ENCODE peak calls at places on chromosome 6, in four cellular contexts. U is hippocampal formation; T is stimulated activated naive CD8-positive, alpha-beta T cell treated with anti-CD3 and anti-CD28 coated beads, Interleukin-15, amount 100 ng/mL, for 72 hours; F is ovary. J is an unnamed sample.

GRCh38 chr6:22204153-22204552 is 92.7 kb downstream of the PRL start:
- DNase-seq in U (no peak), T (no peak), F (no peak), J (no peak)

GRCh38 chr6:144294016-144294415 is 8.9 kb downstream of the UTRN start:
- DNase-seq in U (no peak), T (no peak), F (no peak), J (no peak)

GRCh38 chr6:91081452-91082067 is 494.7 kb upstream of the MAP3K7 start:
- DNase-seq in U (peak; percentile 82), T (no peak), F (no peak), J (no peak)

GRCh38 chr6:39350723-39351505 is 28.4 kb upstream of the KCNK16 start:
- DNase-seq in U (no peak), T (no peak), F (no peak), J (no peak)

GRCh38 chr6:15554728-15555100 is 108.1 kb downstream of the DTNBP1 start:
- DNase-seq in U (no peak), T (no peak), F (no peak), J (no peak)

GRCh38 chr6:106253194-106253593 is 72.4 kb downstream of the ATG5 start:
- DNase-seq in U (no peak), T (no peak), F (no peak), J (no peak)

GRCh38 chr6:1388081-1388926 is 1.1 kb upstream of the FOXF2 start:
- DNase-seq in U (no peak), T (no peak), F (no peak), J (no peak)

GRCh38 chr6:141326426-141326825 is 806.3 kb upstream of the GJE1 start:
- DNase-seq in U (no peak), T (peak; percentile 68), F (no peak), J (no peak)

GRCh38 chr6:106082735-106083398 is 3.3 kb upstream of the PRDM1 start:
- DNase-seq in U (no peak), T (no peak), F (no peak), J (no peak)

GRCh38 chr6:165292657-165293056 is 16.7 kb downstream of the C6orf118 start:
- DNase-seq in U (no peak), T (no peak), F (no peak), J (no peak)

GRCh38 chr6:116370717-116371383 is at the start of gene DSE:
- DNase-seq in U (peak; percentile 56), T (peak; percentile 49), F (peak; percentile 92), J (peak; percentile 72)

GRCh38 chr6:45965007-45965406 is 50.7 kb downstream of the CLIC5 start:
- DNase-seq in U (no peak), T (no peak), F (no peak), J (no peak)

GRCh38 chr6:115969207-115969929 is 91.3 kb downstream of the FRK start:
- DNase-seq in U (peak; percentile 23), T (no peak), F (no peak), J (no peak)

GRCh38 chr6:30397697-30398096 is 52.7 kb downstream of the RPP21 start:
- DNase-seq in U (no peak), T (no peak), F (no peak), J (no peak)

GRCh38 chr6:52512199-52512598 is 64.7 kb downstream of the TRAM2 start:
- DNase-seq in U (no peak), T (no peak), F (peak; percentile 59), J (no peak)

GRCh38 chr6:139753198-139753861 is 378.9 kb upstream of the CITED2 start:
- DNase-seq in U (no peak), T (no peak), F (no peak), J (no peak)

GRCh38 chr6:125114248-125114858 is 39.2 kb upstream of the TPD52L1 start:
- DNase-seq in U (peak; percentile 42), T (peak; percentile 20), F (peak; percentile 55), J (no peak)

GRCh38 chr6:28648035-28648877 is 122.6 kb downstream of the GPX5 start:
- DNase-seq in U (peak; percentile 59), T (peak; percentile 73), F (peak; percentile 54), J (no peak)

GRCh38 chr6:27601668-27602254 is 128.9 kb upstream of the ZNF184 start:
- DNase-seq in U (no peak), T (no peak), F (no peak), J (no peak)

GRCh38 chr6:157594292-157594691 is 213.3 kb downstream of the ZDHHC14 start:
- DNase-seq in U (no peak), T (no peak), F (no peak), J (no peak)

GRCh38 chr6:22313796-22314195 is 17.0 kb upstream of the PRL start:
- DNase-seq in U (no peak), T (no peak), F (no peak), J (no peak)

GRCh38 chr6:2503816-2504494 is 246.8 kb downstream of the MYLK4 start:
- DNase-seq in U (no peak), T (no peak), F (no peak), J (no peak)

GRCh38 chr6:42450314-42451145 is 1.2 kb downstream of the TRERF1 start:
- DNase-seq in U (no peak), T (peak; percentile 53), F (no peak), J (peak; percentile 17)

GRCh38 chr6:84280030-84280429 is 52.6 kb upstream of the CEP162 start:
- DNase-seq in U (no peak), T (no peak), F (no peak), J (no peak)

GRCh38 chr6:52507557-52508260 is 69.2 kb downstream of the TRAM2 start:
- DNase-seq in U (no peak), T (no peak), F (no peak), J (no peak)